ENCODE peak calls at places on chromosomes 5 and 9, in six cellular contexts. One of them, this sample, is unnamed.
A peak's percentile ranks its signal among the peaks of the same experiment; 100 is the strongest.

GRCh38 chr5:157513182-157513581 is 53.2 kb downstream of the NIPAL4 start:
- DNase-seq in breast epithelium: no peak
- DNase-seq in GM12865: no peak
- DNase-seq in bronchial epithelial cell: no peak
- DNase-seq in endothelial cell: no peak
- DNase-seq in kidney: no peak
- DNase-seq in this sample: no peak

GRCh38 chr5:39249560-39250274 is 30.4 kb upstream of the FYB1 start:
- DNase-seq in GM12865: no peak
- DNase-seq in kidney: no peak
- DNase-seq in bronchial epithelial cell: no peak
- DNase-seq in breast epithelium: no peak
- DNase-seq in endothelial cell: no peak
- DNase-seq in this sample: no peak

GRCh38 chr9:17802249-17802857 is 223.5 kb downstream of the SH3GL2 start:
- DNase-seq in GM12865: no peak
- DNase-seq in endothelial cell: peak; percentile 12
- DNase-seq in kidney: no peak
- DNase-seq in bronchial epithelial cell: peak; percentile 20
- DNase-seq in breast epithelium: no peak
- DNase-seq in this sample: no peak

GRCh38 chr9:75941066-75941465 is 50.6 kb downstream of the PCSK5 start:
- DNase-seq in bronchial epithelial cell: no peak
- DNase-seq in kidney: no peak
- DNase-seq in breast epithelium: peak; percentile 64
- DNase-seq in endothelial cell: no peak
- DNase-seq in GM12865: no peak
- DNase-seq in this sample: no peak

GRCh38 chr5:57174128-57174849 is 430 bp downstream of the GPBP1 start:
- DNase-seq in GM12865: peak; percentile 63
- DNase-seq in kidney: no peak
- DNase-seq in bronchial epithelial cell: no peak
- DNase-seq in breast epithelium: peak; percentile 34
- DNase-seq in endothelial cell: peak; percentile 33
- DNase-seq in this sample: no peak

GRCh38 chr5:159854916-159855315 is 61.4 kb upstream of the ADRA1B start:
- DNase-seq in breast epithelium: no peak
- DNase-seq in bronchial epithelial cell: peak; percentile 11
- DNase-seq in GM12865: no peak
- DNase-seq in kidney: no peak
- DNase-seq in endothelial cell: no peak
- DNase-seq in this sample: no peak

GRCh38 chr5:170338933-170339779 is 41.6 kb upstream of the LCP2 start:
- DNase-seq in endothelial cell: no peak
- DNase-seq in bronchial epithelial cell: peak; percentile 3
- DNase-seq in kidney: no peak
- DNase-seq in breast epithelium: no peak
- DNase-seq in GM12865: peak; percentile 79
- DNase-seq in this sample: peak; percentile 29

GRCh38 chr9:94818196-94818541 is 91.7 kb downstream of the AOPEP start:
- DNase-seq in endothelial cell: no peak
- DNase-seq in breast epithelium: no peak
- DNase-seq in bronchial epithelial cell: peak; percentile 92
- DNase-seq in GM12865: no peak
- DNase-seq in kidney: no peak
- DNase-seq in this sample: no peak

GRCh38 chr9:103734471-103734870 is 359.6 kb upstream of the SMC2 start:
- DNase-seq in breast epithelium: no peak
- DNase-seq in GM12865: no peak
- DNase-seq in kidney: no peak
- DNase-seq in bronchial epithelial cell: no peak
- DNase-seq in endothelial cell: no peak
- DNase-seq in this sample: no peak

GRCh38 chr5:81805086-81805485 is 54.2 kb upstream of the SSBP2 start:
- DNase-seq in kidney: no peak
- DNase-seq in breast epithelium: no peak
- DNase-seq in endothelial cell: no peak
- DNase-seq in bronchial epithelial cell: no peak
- DNase-seq in GM12865: no peak
- DNase-seq in this sample: no peak

GRCh38 chr9:16985559-16986348 is 115.3 kb upstream of the BNC2 start:
- DNase-seq in breast epithelium: no peak
- DNase-seq in kidney: no peak
- DNase-seq in endothelial cell: no peak
- DNase-seq in bronchial epithelial cell: no peak
- DNase-seq in GM12865: no peak
- DNase-seq in this sample: no peak

GRCh38 chr5:31894131-31894530 is 255.2 kb downstream of the PDZD2 start:
- DNase-seq in breast epithelium: no peak
- DNase-seq in kidney: no peak
- DNase-seq in GM12865: no peak
- DNase-seq in bronchial epithelial cell: no peak
- DNase-seq in endothelial cell: no peak
- DNase-seq in this sample: no peak

GRCh38 chr5:120813551-120813950 is 349.5 kb downstream of the PRR16 start:
- DNase-seq in kidney: no peak
- DNase-seq in endothelial cell: no peak
- DNase-seq in bronchial epithelial cell: no peak
- DNase-seq in GM12865: no peak
- DNase-seq in breast epithelium: no peak
- DNase-seq in this sample: no peak

GRCh38 chr5:175681975-175682354 is 24.1 kb downstream of the HRH2 start:
- DNase-seq in kidney: peak; percentile 49
- DNase-seq in GM12865: no peak
- DNase-seq in bronchial epithelial cell: no peak
- DNase-seq in endothelial cell: no peak
- DNase-seq in breast epithelium: no peak
- DNase-seq in this sample: no peak

GRCh38 chr5:157372472-157372822 is 87.6 kb upstream of the NIPAL4 start:
- DNase-seq in GM12865: no peak
- DNase-seq in breast epithelium: no peak
- DNase-seq in kidney: no peak
- DNase-seq in endothelial cell: no peak
- DNase-seq in bronchial epithelial cell: no peak
- DNase-seq in this sample: no peak

GRCh38 chr9:16191691-16192402 is 639.0 kb downstream of the CCDC171 start:
- DNase-seq in kidney: peak; percentile 91
- DNase-seq in breast epithelium: no peak
- DNase-seq in GM12865: peak; percentile 68
- DNase-seq in endothelial cell: peak; percentile 85
- DNase-seq in bronchial epithelial cell: peak; percentile 35
- DNase-seq in this sample: peak; percentile 59

GRCh38 chr9:124225945-124226344 is 31.8 kb upstream of the NEK6 start:
- DNase-seq in GM12865: no peak
- DNase-seq in breast epithelium: no peak
- DNase-seq in kidney: no peak
- DNase-seq in endothelial cell: no peak
- DNase-seq in bronchial epithelial cell: no peak
- DNase-seq in this sample: no peak

GRCh38 chr9:131100445-131100844 is 4.1 kb downstream of the AIF1L start:
- DNase-seq in GM12865: no peak
- DNase-seq in kidney: no peak
- DNase-seq in bronchial epithelial cell: no peak
- DNase-seq in endothelial cell: no peak
- DNase-seq in breast epithelium: no peak
- DNase-seq in this sample: no peak

GRCh38 chr9:77456829-77457437 is 191.2 kb downstream of the GNA14 start:
- DNase-seq in bronchial epithelial cell: peak; percentile 93
- DNase-seq in breast epithelium: peak; percentile 70
- DNase-seq in kidney: peak; percentile 85
- DNase-seq in GM12865: peak; percentile 88
- DNase-seq in endothelial cell: peak; percentile 89
- DNase-seq in this sample: peak; percentile 81

GRCh38 chr5:77867194-77867691 is 91.1 kb upstream of the TBCA start:
- DNase-seq in bronchial epithelial cell: peak; percentile 20
- DNase-seq in breast epithelium: no peak
- DNase-seq in kidney: no peak
- DNase-seq in GM12865: no peak
- DNase-seq in endothelial cell: no peak
- DNase-seq in this sample: no peak

GRCh38 chr5:167295686-167296015 is 995.8 kb upstream of the WWC1 start:
- DNase-seq in GM12865: no peak
- DNase-seq in breast epithelium: no peak
- DNase-seq in kidney: no peak
- DNase-seq in endothelial cell: no peak
- DNase-seq in bronchial epithelial cell: no peak
- DNase-seq in this sample: no peak

GRCh38 chr5:66796306-66797292 is 200.4 kb downstream of the MAST4 start:
- DNase-seq in kidney: no peak
- DNase-seq in bronchial epithelial cell: no peak
- DNase-seq in GM12865: no peak
- DNase-seq in breast epithelium: no peak
- DNase-seq in endothelial cell: no peak
- DNase-seq in this sample: no peak
- TF ChIP-seq CTCF in kidney: no peak
- TF ChIP-seq CTCF in bronchial epithelial cell: peak; percentile 3
- TF ChIP-seq CTCF in GM12865: no peak
- TF ChIP-seq CTCF in breast epithelium: no peak
- TF ChIP-seq CTCF in endothelial cell: no peak
- TF ChIP-seq CTCF in this sample: peak; percentile 29

DNA sequence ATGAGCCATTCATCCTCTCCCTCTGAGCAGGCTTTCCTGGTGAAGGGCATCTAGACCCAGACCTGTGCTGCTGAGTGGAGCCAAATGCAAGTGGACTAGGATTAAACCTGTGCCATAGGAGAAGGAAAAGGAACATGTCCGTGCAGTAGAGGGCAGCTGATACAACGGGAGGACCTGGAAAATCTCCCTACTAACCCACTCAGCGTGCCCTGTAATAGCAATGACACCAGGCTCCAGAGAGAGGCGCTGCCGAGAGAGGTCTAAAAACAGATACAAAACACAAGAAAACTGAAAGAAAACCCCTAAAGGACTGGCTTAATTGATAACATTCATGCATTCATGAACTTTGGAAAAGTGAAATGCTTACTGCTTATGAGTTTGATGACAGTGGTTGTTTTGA is 60.8 kb downstream of the PFDN1 start:
- DNase-seq in bronchial epithelial cell: no peak
- DNase-seq in endothelial cell: no peak
- DNase-seq in GM12865: no peak
- DNase-seq in breast epithelium: no peak
- DNase-seq in kidney: no peak
- DNase-seq in this sample: no peak
- TF ChIP-seq CTCF in bronchial epithelial cell: no peak
- TF ChIP-seq CTCF in endothelial cell: no peak
- TF ChIP-seq CTCF in GM12865: no peak
- TF ChIP-seq CTCF in breast epithelium: no peak
- TF ChIP-seq CTCF in kidney: no peak
- TF ChIP-seq CTCF in this sample: peak; percentile 12

DNA sequence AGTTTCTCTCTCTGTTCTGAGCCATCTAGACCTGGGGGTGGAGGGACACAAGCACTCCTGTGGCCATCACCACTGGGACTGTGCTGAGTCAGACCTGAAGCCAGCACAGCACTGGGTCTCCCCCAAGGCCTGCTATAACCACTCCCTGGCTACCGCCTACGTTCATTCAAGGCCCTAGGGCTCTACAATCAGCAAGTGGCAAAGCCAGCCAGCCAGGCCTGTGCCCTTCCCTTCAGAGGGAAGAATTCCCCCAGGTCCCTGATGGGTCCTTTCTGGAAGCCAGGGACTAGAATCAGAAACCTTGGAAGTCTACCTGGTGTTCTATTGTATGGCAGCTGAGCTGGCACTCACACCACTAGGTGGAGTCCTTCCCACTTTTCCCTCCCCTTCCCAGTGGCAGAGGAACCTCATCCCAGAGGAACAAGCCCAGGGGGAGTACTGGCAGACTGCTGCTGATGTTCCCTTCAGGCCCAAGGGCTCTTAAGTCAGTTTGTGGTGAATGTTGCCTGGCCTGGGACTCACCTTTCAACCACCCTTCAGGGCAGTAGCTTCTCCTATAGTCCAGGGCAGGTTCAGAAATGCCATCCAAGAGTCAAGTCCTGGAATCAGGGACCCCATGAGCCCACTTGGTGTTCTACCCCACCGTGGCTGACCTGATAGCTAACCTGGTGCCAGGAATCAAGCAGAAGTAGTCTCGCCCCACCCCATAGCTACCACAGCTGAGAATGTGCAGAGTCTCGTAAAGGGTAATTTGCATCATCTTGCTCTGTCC is 20.0 kb downstream of the JMY start:
- DNase-seq in bronchial epithelial cell: peak; percentile 54
- DNase-seq in GM12865: peak; percentile 73
- DNase-seq in kidney: no peak
- DNase-seq in breast epithelium: no peak
- DNase-seq in endothelial cell: peak; percentile 70
- DNase-seq in this sample: no peak
- TF ChIP-seq CTCF in bronchial epithelial cell: peak; percentile 83
- TF ChIP-seq CTCF in GM12865: peak; percentile 52
- TF ChIP-seq CTCF in kidney: peak; percentile 45
- TF ChIP-seq CTCF in breast epithelium: no peak
- TF ChIP-seq CTCF in endothelial cell: peak; percentile 78
- TF ChIP-seq CTCF in this sample: peak; percentile 53

GRCh38 chr9:69425402-69425801 is 100.4 kb downstream of the ENTREP1 start:
- DNase-seq in GM12865: no peak
- DNase-seq in bronchial epithelial cell: no peak
- DNase-seq in endothelial cell: no peak
- DNase-seq in breast epithelium: no peak
- DNase-seq in kidney: no peak
- DNase-seq in this sample: no peak

GRCh38 chr9:69427286-69427685 is 102.3 kb downstream of the ENTREP1 start:
- DNase-seq in kidney: no peak
- DNase-seq in endothelial cell: no peak
- DNase-seq in GM12865: no peak
- DNase-seq in breast epithelium: no peak
- DNase-seq in bronchial epithelial cell: no peak
- DNase-seq in this sample: no peak

GRCh38 chr9:69429281-69429680 is 104.3 kb downstream of the ENTREP1 start:
- DNase-seq in bronchial epithelial cell: no peak
- DNase-seq in endothelial cell: no peak
- DNase-seq in GM12865: no peak
- DNase-seq in kidney: no peak
- DNase-seq in breast epithelium: no peak
- DNase-seq in this sample: no peak

GRCh38 chr9:69430206-69430605 is 105.2 kb downstream of the ENTREP1 start:
- DNase-seq in GM12865: no peak
- DNase-seq in endothelial cell: no peak
- DNase-seq in kidney: no peak
- DNase-seq in bronchial epithelial cell: no peak
- DNase-seq in breast epithelium: no peak
- DNase-seq in this sample: no peak

DNA sequence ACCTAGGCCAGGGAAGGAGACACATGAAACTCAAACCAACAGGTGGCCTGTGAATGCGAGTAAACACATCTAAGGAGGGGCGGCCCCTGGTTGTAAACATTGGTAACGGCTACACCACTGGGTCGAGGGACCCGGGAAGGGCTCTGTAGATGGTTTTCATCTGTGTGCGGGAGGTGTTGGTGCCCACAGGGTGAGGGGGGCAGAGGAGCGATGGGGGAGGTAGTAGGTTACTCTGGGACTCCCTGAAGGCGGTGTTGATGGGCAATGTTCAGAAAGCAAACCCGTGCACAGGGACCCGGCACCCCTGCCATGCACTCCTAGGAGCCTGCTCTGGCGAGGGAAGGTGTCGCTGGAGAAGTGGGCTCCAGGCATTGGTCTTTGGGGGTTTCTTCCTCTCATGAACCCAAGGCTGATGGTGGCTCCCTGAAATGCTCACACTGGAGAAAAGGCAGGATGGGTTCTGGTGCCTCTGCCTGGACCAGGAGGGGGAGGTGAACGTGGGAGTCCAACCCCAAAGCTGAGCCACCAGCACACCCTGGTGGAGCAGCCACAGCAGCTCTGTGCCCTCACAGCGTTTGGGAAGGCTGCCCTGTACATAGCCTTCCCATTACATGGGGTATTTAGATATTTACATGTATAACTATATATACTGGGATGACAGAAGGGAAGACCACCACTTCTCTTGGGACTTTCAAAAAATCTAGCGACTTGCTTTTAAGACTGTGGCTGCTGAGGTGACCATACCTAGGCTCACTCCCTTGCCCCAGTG is 103.2 kb downstream of the ENTREP1 start:
- DNase-seq in endothelial cell: no peak
- DNase-seq in GM12865: no peak
- DNase-seq in kidney: no peak
- DNase-seq in breast epithelium: no peak
- DNase-seq in bronchial epithelial cell: no peak
- DNase-seq in this sample: no peak
- TF ChIP-seq CTCF in endothelial cell: no peak
- TF ChIP-seq CTCF in GM12865: no peak
- TF ChIP-seq CTCF in kidney: no peak
- TF ChIP-seq CTCF in breast epithelium: no peak
- TF ChIP-seq CTCF in bronchial epithelial cell: no peak
- TF ChIP-seq CTCF in this sample: no peak

This sample was measured in DND-41.